ENCODE peak calls at places on chromosome 10, in seven cellular contexts. Y is K562, R is H1, L is ovary, O is tibial nerve, B is GM12878, K is upper lobe of left lung. F is an unnamed sample.
A peak's percentile ranks its signal among the peaks of the same experiment; 100 is the strongest.

GRCh38 chr10:97549587-97550322 is 22.8 kb upstream of the ANKRD2 start:
- DNase-seq in L (peak; percentile 60), Y (no peak), K (no peak), R (no peak), O (no peak), B (no peak), F (no peak)

GRCh38 chr10:68238371-68238770 is 6.5 kb upstream of the ATOH7 start:
- DNase-seq in R (no peak), K (no peak), O (no peak), Y (no peak), L (no peak), B (no peak), F (no peak)

GRCh38 chr10:21527634-21528451 is 2.4 kb upstream of the SKIDA1 start:
- DNase-seq in L (no peak), R (no peak), B (no peak), O (no peak), Y (peak; percentile 61), K (no peak), F (no peak)

GRCh38 chr10:117134084-117135025 is 3.7 kb downstream of the VAX1 start:
- DNase-seq in R (peak; percentile 73), B (no peak), Y (no peak), O (no peak), K (no peak), L (no peak), F (no peak)

GRCh38 chr10:35386594-35387174 is 50.4 kb downstream of the CCNY start:
- DNase-seq in Y (peak; percentile 85), K (no peak), L (no peak), R (no peak), O (no peak), B (no peak), F (no peak)

GRCh38 chr10:88999629-89000028 is 9.0 kb downstream of the FAS start:
- DNase-seq in K (no peak), B (no peak), O (no peak), Y (no peak), R (no peak), L (no peak), F (no peak)

GRCh38 chr10:77456414-77456813 is 181.2 kb downstream of the KCNMA1 start:
- DNase-seq in Y (no peak), R (no peak), L (no peak), K (no peak), O (no peak), B (no peak), F (peak; percentile 48)

GRCh38 chr10:2166061-2166460 is 428.7 kb upstream of the ADARB2 start:
- DNase-seq in L (no peak), B (no peak), O (no peak), K (no peak), R (no peak), Y (no peak), F (no peak)

GRCh38 chr10:31940839-31941653 is 12.4 kb upstream of the ARHGAP12 start:
- DNase-seq in Y (peak; percentile 60), B (no peak), L (no peak), O (no peak), K (no peak), R (no peak), F (peak; percentile 40)

GRCh38 chr10:72736881-72737280 is 44.9 kb downstream of the MCU start:
- DNase-seq in R (no peak), K (no peak), B (no peak), O (no peak), L (no peak), Y (no peak), F (no peak)

GRCh38 chr10:72742797-72743196 is 50.9 kb downstream of the MCU start:
- DNase-seq in L (no peak), B (no peak), R (no peak), K (no peak), Y (no peak), O (no peak), F (no peak)

GRCh38 chr10:72742077-72742476 is 50.1 kb downstream of the MCU start:
- DNase-seq in L (no peak), Y (no peak), K (no peak), B (no peak), O (no peak), R (no peak), F (no peak)

GRCh38 chr10:72738476-72738875 is 46.5 kb downstream of the MCU start:
- DNase-seq in Y (no peak), B (no peak), R (no peak), O (no peak), L (no peak), K (no peak), F (no peak)

DNA sequence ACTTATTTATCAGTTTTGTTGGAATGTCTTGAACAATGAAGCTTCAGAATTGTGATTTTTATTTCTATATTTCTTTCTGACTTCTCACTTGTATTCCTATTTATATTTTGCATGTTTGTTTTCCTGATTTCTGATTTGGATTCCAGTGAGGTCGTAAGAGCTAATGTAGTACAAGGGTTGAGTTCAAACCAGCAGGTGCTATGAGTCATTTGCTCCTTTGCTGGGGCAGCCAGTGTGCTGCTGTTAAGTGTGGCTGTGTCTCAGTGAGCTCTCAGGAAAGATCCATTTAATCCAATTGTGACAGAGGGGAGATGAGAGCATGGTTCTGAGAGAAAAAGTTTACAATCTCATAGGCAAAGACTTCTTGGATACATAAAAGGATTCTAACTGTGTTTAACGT is 48.6 kb downstream of the MCU start:
- DNase-seq in B (no peak), Y (peak; percentile 23), R (no peak), L (no peak), O (no peak), K (peak; percentile 51), F (peak; percentile 24)
- H3K27ac ChIP-seq in B (no peak overlapping the region), Y (no peak overlapping the region), R (no peak overlapping the region), L (no peak overlapping the region), O (no peak overlapping the region), K (no peak overlapping the region), F (no peak overlapping the region)

DNA sequence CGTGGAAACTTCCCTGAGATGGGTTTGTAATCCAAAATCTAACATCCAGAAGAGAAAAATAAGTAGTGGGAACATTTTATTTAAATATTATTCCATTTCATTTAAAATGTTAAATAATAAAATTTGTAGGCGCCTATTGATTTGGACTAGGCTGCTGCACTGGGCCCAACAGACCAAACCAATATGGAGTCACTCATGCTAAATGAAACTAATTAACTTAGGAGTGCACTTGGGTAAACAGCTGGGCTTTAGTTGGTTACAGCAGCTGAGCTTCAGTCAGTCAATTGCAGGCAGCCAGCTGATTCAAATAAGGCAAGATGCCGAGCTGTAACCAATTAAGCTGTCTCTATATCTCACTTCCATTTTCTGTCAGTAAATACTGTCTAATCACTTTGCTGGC is 102.1 kb upstream of the WDR11 start:
- DNase-seq in Y (no peak), L (no peak), B (no peak), O (no peak), R (no peak), K (no peak), F (no peak)
- TF ChIP-seq EP300 in Y (no peak), L (no peak), B (no peak), O (no peak), R (no peak), K (no peak), F (no peak)

DNA sequence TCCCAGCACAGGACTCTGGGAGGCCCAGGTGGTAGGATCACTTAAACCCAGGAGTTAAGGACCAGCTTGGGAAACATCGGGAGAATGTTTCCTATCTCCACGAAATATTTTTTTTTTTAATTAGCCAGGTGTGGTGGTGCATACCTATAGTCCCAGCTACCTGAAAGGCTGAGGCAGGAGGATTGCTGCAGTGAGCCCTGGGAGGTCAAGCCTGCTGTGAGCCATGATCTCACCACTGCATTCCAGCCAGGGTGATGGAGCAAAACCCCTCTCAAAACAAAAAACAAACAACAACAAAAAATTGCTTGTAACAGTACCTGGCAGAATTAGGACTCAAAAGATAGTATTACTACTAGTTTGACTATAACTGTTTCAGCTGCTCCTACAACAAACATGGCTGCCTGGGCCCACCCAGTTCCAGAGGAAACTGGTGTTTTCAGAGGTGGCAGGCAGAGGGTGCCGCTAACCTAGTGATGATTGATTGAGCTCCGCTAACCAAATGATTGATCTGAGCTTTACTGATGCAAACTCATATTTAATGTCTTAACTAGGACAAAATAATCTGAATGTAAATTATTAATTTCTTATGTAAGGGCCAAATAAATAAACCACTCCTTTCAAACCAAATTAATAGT is 57.0 kb downstream of the AP3M1 start:
- DNase-seq in B (no peak), R (no peak), K (no peak), Y (no peak), L (no peak), O (no peak), F (no peak)
- H3K36me3 ChIP-seq in B (peaks cover 14% of the 10 kb centered on the region), R (peaks cover 88% of the 10 kb centered on the region), K (peaks cover 12% of the 10 kb centered on the region), Y (peaks cover 91% of the 10 kb centered on the region), L (no peaks in the 10 kb centered on the region), O (peaks cover 7% of the 10 kb centered on the region), F (peaks cover 67% of the 10 kb centered on the region)

DNA sequence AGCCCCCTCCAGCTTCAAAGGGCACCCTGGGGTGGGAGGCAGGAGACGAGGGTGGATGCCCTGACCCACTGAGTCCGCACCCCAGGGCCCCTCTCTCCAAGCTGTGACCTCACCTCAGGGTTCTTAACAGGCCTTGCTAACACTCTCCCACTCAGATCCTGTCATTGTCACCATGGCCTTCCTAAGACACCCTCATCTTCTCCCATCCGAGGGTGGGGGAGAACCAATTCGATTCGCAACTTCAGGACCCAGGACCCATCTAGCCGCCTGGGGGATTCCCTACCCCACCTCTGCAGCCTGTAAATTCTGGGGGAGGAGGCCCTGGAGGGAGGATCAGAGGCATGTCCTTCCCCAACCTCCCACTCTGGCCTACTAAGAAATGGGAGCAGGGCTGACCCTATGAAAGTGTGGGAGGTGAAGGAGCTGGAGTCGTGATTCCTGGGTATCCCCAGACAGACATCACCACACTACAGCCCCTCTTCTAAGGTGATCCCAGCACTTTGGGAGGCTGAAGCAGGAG is 17.4 kb downstream of the TRIM8 start:
- DNase-seq in B (no peak), Y (no peak), L (no peak), K (peak; percentile 10), O (no peak), R (no peak), F (no peak)
- H3K27ac ChIP-seq in B (peak overlapping the region; percentile 83), Y (no peak overlapping the region), L (no peak overlapping the region), K (peak overlapping the region; percentile 86), O (peak overlapping the region; percentile 90), R (no peak overlapping the region), F (peak overlapping the region; percentile 71)

GRCh38 chr10:87605656-87606308 is 53.9 kb upstream of the PAPSS2 start:
- DNase-seq in K (no peak), Y (no peak), B (no peak), R (no peak), O (no peak), L (no peak), F (no peak)
- TF ChIP-seq EP300 in K (no peak), Y (no peak), B (no peak), R (no peak), O (no peak), L (no peak), F (no peak)

GRCh38 chr10:14947268-14947667 is 6.6 kb downstream of the DCLRE1C start:
- DNase-seq in K (no peak), Y (no peak), O (no peak), B (no peak), L (no peak), R (no peak), F (no peak)
- H3K36me3 ChIP-seq in K (peaks cover 2% of the 10 kb centered on the region), Y (peaks cover 71% of the 10 kb centered on the region), O (peaks cover 9% of the 10 kb centered on the region), B (peaks cover 38% of the 10 kb centered on the region), L (no peaks in the 10 kb centered on the region), R (peaks cover 7% of the 10 kb centered on the region), F (no peaks in the 10 kb centered on the region)

GRCh38 chr10:110394296-110394695 is 89.6 kb upstream of the SMNDC1 start:
- DNase-seq in R (no peak), B (no peak), L (no peak), Y (no peak), K (no peak), O (no peak), F (no peak)
- H3K27ac ChIP-seq in R (no peak overlapping the region), B (no peak overlapping the region), L (no peak overlapping the region), Y (no peak overlapping the region), K (no peak overlapping the region), O (no peak overlapping the region), F (no peak overlapping the region)